ENCODE peak calls at places on chromosomes 5 and 9, in four cellular contexts. One of them, this sample, is unnamed.

GRCh38 chr9:129946596-129946995 is 96.4 kb downstream of the FNBP1 start:
- DNase-seq in WTC11: no peak
- DNase-seq in K562: no peak
- DNase-seq in A549: no peak
- DNase-seq in this sample: no peak

GRCh38 chr5:71974622-71975021 is 132.7 kb upstream of the MAP1B start:
- DNase-seq in WTC11: no peak
- DNase-seq in K562: no peak
- DNase-seq in A549: peak; percentile 18
- DNase-seq in this sample: no peak

GRCh38 chr9:121748727-121749546 is 97.5 kb downstream of the DAB2IP start:
- DNase-seq in WTC11: no peak
- DNase-seq in K562: no peak
- DNase-seq in A549: no peak
- DNase-seq in this sample: peak; percentile 26

GRCh38 chr9:137665697-137666504 is 47.1 kb downstream of the EHMT1 start:
- DNase-seq in WTC11: peak; percentile 66
- DNase-seq in K562: no peak
- DNase-seq in A549: no peak
- DNase-seq in this sample: no peak

GRCh38 chr9:92680166-92681119 is 10.5 kb upstream of the IPPK start:
- DNase-seq in WTC11: no peak
- DNase-seq in K562: no peak
- DNase-seq in A549: no peak
- DNase-seq in this sample: no peak

GRCh38 chr9:118305371-118305770 is 601.2 kb downstream of the TLR4 start:
- DNase-seq in WTC11: no peak
- DNase-seq in K562: no peak
- DNase-seq in A549: no peak
- DNase-seq in this sample: no peak

GRCh38 chr5:95520176-95520575 is 34.6 kb downstream of the SKIC3 start:
- DNase-seq in WTC11: no peak
- DNase-seq in K562: no peak
- DNase-seq in A549: no peak
- DNase-seq in this sample: no peak

GRCh38 chr5:40134883-40135520 is 544.7 kb upstream of the PTGER4 start:
- DNase-seq in WTC11: no peak
- DNase-seq in K562: no peak
- DNase-seq in A549: no peak
- DNase-seq in this sample: no peak

GRCh38 chr9:80968611-80969010 is 720.7 kb downstream of the TLE1 start:
- DNase-seq in WTC11: no peak
- DNase-seq in K562: no peak
- DNase-seq in A549: no peak
- DNase-seq in this sample: no peak

GRCh38 chr9:109968702-109969450 is 188.9 kb downstream of the PALM2AKAP2 start:
- DNase-seq in WTC11: peak; percentile 38
- DNase-seq in K562: no peak
- DNase-seq in A549: peak; percentile 11
- DNase-seq in this sample: peak; percentile 6

GRCh38 chr9:35277649-35278359 is 116.0 kb downstream of the UNC13B start:
- DNase-seq in WTC11: no peak
- DNase-seq in K562: no peak
- DNase-seq in A549: no peak
- DNase-seq in this sample: no peak

DNA sequence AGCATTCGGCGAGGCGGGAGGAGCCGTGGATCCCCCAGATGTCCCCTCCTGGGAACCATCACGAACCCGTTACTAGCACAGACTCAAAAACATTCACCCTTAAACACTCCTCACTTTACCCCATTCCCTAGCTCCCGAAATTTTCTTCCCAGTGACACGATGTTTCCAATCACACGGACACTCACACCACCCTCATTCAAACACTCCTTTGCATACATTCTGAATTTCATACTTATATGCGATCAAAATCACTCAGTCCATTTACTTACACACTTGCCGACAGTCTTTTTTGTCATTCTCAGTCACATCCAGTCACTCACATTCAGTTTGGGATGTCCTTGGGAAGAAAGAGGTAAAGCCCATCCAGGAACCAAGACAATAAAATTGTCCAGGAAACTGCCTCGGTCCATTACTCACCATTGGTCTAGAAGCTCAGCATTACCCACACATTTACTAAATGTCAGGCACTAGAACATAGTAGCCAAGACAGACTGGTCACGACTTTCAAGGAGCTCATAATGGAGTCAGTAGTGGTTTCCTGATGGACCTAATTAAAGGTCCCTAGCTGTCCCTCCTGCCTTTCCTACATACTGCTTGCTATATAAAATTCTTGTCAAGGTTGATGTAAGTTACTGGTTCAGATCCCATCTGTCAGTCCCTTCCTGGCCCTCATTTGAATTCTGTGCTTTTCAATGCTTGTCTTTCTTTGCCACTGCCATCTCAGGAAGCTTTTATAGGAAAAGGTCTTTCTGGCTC is 574 bp downstream of the SLC35A4 start:
- DNase-seq in WTC11: no peak
- DNase-seq in K562: no peak
- DNase-seq in A549: no peak
- DNase-seq in this sample: no peak
- TF ChIP-seq NR3C1 in WTC11: no peak
- TF ChIP-seq NR3C1 in K562: no peak
- TF ChIP-seq NR3C1 in A549: no peak
- TF ChIP-seq NR3C1 in this sample: no peak

GRCh38 chr5:61505281-61505680 is 173.2 kb downstream of the ZSWIM6 start:
- DNase-seq in WTC11: no peak
- DNase-seq in K562: no peak
- DNase-seq in A549: no peak
- DNase-seq in this sample: no peak

DNA sequence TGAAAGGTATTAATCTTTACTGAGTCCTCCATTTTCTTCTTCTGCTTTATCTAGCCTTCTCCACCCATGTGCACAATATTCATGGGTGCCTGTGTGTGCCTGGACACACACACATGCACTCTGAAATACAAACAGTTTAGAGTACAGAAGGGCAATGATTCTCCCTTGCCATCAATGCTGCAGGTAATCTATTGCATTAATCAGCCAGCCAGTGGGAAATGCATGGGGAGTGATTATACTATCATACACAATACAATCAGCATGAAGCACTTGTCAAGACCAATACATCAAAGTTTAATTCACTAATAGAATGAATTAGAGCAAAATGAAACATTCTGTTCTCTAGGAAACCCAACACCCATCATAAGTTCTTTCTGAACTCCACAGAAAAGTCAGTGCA is 172.1 kb downstream of the ZSWIM6 start:
- DNase-seq in WTC11: no peak
- DNase-seq in K562: no peak
- DNase-seq in A549: no peak
- DNase-seq in this sample: no peak
- TF ChIP-seq NR3C1 in WTC11: no peak
- TF ChIP-seq NR3C1 in K562: no peak
- TF ChIP-seq NR3C1 in A549: no peak
- TF ChIP-seq NR3C1 in this sample: no peak

DNA sequence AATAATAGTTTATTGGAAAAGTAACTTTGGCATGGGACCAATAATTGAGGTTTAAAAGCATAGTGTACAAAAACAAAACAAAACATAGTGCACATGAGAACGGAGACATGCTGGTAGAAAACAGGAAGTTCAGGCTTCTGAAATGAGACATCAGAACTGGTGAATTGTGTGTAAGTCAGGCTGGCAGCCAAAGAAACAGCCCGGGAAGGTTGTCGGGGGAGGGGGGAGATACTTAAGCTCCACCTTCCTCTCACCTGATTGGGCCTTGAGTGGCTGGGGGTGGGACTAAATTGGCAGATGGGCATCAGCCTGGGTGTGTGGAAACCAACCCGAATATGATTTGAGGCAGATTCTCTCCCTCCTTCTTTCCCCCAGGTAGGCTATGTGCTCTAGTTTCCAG is 256.3 kb downstream of the SMARCA2 start:
- DNase-seq in WTC11: peak; percentile 56
- DNase-seq in K562: peak; percentile 37
- DNase-seq in A549: peak; percentile 39
- DNase-seq in this sample: no peak
- TF ChIP-seq NR3C1 in WTC11: no peak
- TF ChIP-seq NR3C1 in K562: no peak
- TF ChIP-seq NR3C1 in A549: no peak
- TF ChIP-seq NR3C1 in this sample: no peak

GRCh38 chr9:87883274-87883673 is 597 bp downstream of the SPATA31E1 start:
- DNase-seq in WTC11: no peak
- DNase-seq in K562: no peak
- DNase-seq in A549: no peak
- DNase-seq in this sample: no peak
- TF ChIP-seq NR3C1 in WTC11: no peak
- TF ChIP-seq NR3C1 in K562: no peak
- TF ChIP-seq NR3C1 in A549: no peak
- TF ChIP-seq NR3C1 in this sample: no peak

DNA sequence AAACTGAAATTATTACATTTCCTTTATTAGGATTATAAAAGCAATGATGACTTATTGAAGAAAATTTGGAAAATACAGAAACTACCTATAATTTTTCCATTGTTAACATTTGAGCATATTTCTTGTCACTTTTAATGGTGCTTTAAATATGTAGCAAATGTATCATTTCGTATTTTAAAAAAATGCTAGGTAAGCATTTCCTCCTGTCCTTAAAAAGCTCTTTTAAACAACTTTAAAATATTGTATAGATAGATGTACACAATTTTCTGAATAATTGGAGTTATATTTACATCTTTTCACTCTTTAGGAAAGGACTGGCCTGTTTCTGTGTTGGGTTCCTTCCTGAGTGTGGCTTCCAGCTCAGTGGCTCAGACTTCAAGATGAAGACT is 15.6 kb downstream of the TENT4A start:
- DNase-seq in WTC11: no peak
- DNase-seq in K562: no peak
- DNase-seq in A549: no peak
- DNase-seq in this sample: no peak
- TF ChIP-seq NR3C1 in WTC11: no peak
- TF ChIP-seq NR3C1 in K562: no peak
- TF ChIP-seq NR3C1 in A549: no peak
- TF ChIP-seq NR3C1 in this sample: no peak

GRCh38 chr5:143138839-143139238 is 264.6 kb downstream of the NR3C1 start:
- DNase-seq in WTC11: no peak
- DNase-seq in K562: peak; percentile 35
- DNase-seq in A549: no peak
- DNase-seq in this sample: no peak

GRCh38 chr5:143142596-143143435 is 260.7 kb downstream of the NR3C1 start:
- DNase-seq in WTC11: no peak
- DNase-seq in K562: no peak
- DNase-seq in A549: no peak
- DNase-seq in this sample: no peak

GRCh38 chr5:143139585-143139984 is 263.9 kb downstream of the NR3C1 start:
- DNase-seq in WTC11: no peak
- DNase-seq in K562: no peak
- DNase-seq in A549: no peak
- DNase-seq in this sample: no peak

GRCh38 chr5:143141652-143142051 is 261.8 kb downstream of the NR3C1 start:
- DNase-seq in WTC11: no peak
- DNase-seq in K562: no peak
- DNase-seq in A549: no peak
- DNase-seq in this sample: no peak

DNA sequence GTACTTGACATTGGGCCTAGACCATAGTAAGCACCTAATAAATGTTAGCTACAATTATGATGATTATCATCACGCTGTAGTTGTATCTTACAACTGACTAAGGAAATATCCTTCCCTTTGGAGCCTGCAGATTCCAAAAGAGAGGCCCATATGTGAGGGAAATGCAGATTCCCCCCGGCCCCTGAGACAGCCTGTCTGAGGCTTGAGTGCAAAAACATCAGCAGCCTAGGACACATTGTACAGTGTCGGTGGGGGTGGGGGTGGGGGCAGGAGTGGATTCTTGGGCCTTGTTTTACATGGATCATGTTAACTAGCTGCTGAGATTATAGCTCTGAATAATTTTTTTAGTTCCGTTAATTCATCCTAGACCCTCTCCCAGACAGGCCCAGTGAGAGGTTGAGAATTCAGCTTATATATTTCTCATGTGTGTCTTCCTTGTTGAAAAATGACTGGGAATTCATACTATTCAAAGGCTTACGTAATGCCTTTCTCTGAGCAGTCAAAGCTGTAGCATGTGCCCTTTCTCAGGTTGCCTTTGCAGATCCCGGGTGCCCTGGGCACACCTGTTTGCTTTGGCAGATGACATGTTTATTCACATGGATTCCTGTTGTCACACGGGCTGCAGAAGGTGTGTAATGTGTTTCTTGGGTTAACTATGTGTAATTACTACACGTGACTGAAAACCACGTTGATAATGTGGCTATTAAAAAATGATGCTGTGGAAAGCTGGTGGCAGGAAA is 262.8 kb downstream of the NR3C1 start:
- DNase-seq in WTC11: no peak
- DNase-seq in K562: no peak
- DNase-seq in A549: no peak
- DNase-seq in this sample: no peak
- TF ChIP-seq NR3C1 in WTC11: no peak
- TF ChIP-seq NR3C1 in K562: no peak
- TF ChIP-seq NR3C1 in A549: no peak
- TF ChIP-seq NR3C1 in this sample: no peak

DNA sequence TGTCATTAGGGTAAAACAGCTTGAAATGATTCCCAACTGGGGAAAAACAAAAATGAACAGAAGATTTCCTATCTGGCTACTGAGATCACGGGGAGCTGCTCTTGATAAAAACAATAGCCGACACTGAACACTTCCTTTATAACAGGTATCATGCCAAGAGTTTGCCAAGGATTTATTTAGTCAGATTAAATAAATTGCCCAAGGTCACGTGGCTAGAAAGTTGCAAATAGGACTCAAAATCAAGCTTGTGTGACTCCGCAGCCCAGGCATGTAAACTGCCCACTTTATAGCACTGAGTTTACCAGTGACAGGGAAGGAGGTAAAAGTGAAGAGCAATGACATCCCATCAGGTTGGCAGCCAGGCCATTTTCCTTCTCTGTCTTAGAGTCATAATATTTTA is 120.7 kb upstream of the ZNF618 start:
- DNase-seq in WTC11: no peak
- DNase-seq in K562: no peak
- DNase-seq in A549: no peak
- DNase-seq in this sample: no peak
- TF ChIP-seq NR3C1 in WTC11: no peak
- TF ChIP-seq NR3C1 in K562: no peak
- TF ChIP-seq NR3C1 in A549: no peak
- TF ChIP-seq NR3C1 in this sample: no peak

DNA sequence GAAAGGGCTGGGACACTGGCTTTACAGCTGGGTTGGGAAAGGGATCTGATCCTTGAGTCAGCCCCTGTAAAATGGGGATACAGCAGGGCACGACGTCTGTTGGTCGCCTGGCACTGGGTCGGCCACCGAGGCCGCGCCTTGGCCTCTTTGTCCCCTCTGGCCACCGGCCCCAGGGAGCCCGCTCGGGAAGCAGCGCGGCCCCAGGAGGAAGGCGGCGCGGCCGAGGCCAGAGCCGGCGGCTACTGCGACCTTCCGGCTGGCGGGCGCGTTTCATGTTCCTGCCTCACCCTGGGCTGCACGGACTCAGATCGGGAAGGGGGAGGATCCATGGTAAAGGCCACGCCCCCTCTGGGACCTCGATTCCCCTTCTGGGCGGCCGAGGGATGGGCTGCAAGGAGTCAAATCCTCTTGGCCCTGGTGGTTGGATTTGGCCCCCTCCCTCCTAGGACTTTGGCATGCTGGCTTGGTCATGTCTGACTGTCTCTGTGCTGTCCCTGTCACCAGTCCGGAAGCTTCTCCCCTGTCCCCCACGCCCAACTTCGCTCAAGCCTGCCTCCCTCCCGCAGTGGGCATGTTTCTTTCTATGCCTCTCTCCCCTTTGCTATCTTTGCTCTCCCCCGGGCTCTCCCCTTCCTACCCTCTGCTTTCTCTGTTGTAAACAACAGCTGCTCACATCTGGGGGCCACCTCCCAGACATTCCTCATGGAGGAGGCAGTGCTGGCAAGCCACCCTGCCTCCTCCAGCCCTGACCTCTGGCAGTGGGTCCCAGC is 25.8 kb downstream of the FPGS start:
- DNase-seq in WTC11: peak; percentile 98
- DNase-seq in K562: peak; percentile 95
- DNase-seq in A549: peak; percentile 62
- DNase-seq in this sample: peak; percentile 83
- TF ChIP-seq NR3C1 in WTC11: no peak
- TF ChIP-seq NR3C1 in K562: no peak
- TF ChIP-seq NR3C1 in A549: no peak
- TF ChIP-seq NR3C1 in this sample: no peak